ENCODE peak calls at places on chromosomes 3 and 15, in nine cellular contexts. H, A, X, J, U, Y, I, K and E are unnamed samples.

GRCh38 chr15:87753539-87753938 is 503.0 kb downstream of the NTRK3 start:
- DNase-seq in K (no peak), I (no peak), Y (peak), U (no peak), J (no peak), A (no peak), X (no peak), H (no peak), E (no peak)

GRCh38 chr3:187999821-188000220 is 154.1 kb upstream of the LPP start:
- DNase-seq in H (no peak), A (peak), I (no peak), Y (no peak), X (peak), U (no peak), K (no peak), J (no peak), E (no peak)

GRCh38 chr3:142724682-142725351 is 983 bp downstream of the TRPC1 start:
- DNase-seq in X (no peak), H (no peak), K (peak), Y (peak), I (peak), U (peak), J (peak), A (no peak), E (peak)

GRCh38 chr3:30492581-30493192 is 113.7 kb upstream of the TGFBR2 start:
- DNase-seq in A (peak), K (no peak), X (no peak), U (no peak), I (peak), Y (no peak), J (no peak), H (no peak), E (no peak)

GRCh38 chr15:91348812-91349500 is 248.9 kb downstream of the SV2B start:
- DNase-seq in I (no peak), X (no peak), J (no peak), H (no peak), Y (no peak), U (no peak), A (peak), K (no peak), E (no peak)

GRCh38 chr3:9248232-9249191 is 934 bp downstream of the SRGAP3 start:
- DNase-seq in K (no peak), I (peak), U (no peak), H (no peak), J (no peak), A (no peak), Y (no peak), X (no peak), E (no peak)

GRCh38 chr3:169966951-169967915 is 626 bp downstream of the SEC62 start:
- DNase-seq in H (peak), Y (peak), J (peak), U (peak), A (peak), I (peak), X (peak), K (peak), E (peak)

GRCh38 chr3:13972679-13973379 is 93.0 kb upstream of the WNT7A start:
- DNase-seq in A (peak), Y (no peak), H (no peak), X (no peak), J (peak), K (no peak), I (no peak), U (no peak), E (no peak)

GRCh38 chr3:31105438-31106077 is 211.1 kb upstream of the GADL1 start:
- DNase-seq in A (peak), X (no peak), Y (peak), I (peak), H (peak), K (no peak), U (peak), J (no peak), E (no peak)

GRCh38 chr3:40725026-40725425 is 200.3 kb downstream of the ZNF621 start:
- DNase-seq in J (no peak), X (no peak), I (no peak), K (no peak), Y (no peak), A (no peak), H (no peak), U (no peak), E (no peak)

GRCh38 chr15:32706704-32707103 is 11.1 kb upstream of the GREM1 start:
- DNase-seq in I (peak), A (peak), U (peak), Y (no peak), J (no peak), X (no peak), K (no peak), H (no peak), E (no peak)

GRCh38 chr3:194328080-194328571 is 23.0 kb downstream of the CPN2 start:
- DNase-seq in H (no peak), X (peak), I (peak), J (no peak), U (peak), A (no peak), Y (peak), K (no peak), E (no peak)

GRCh38 chr3:72258366-72258765 is 473.4 kb upstream of the PROK2 start:
- DNase-seq in K (no peak), H (no peak), U (no peak), A (no peak), Y (no peak), I (no peak), J (no peak), X (no peak), E (no peak)

GRCh38 chr3:35651888-35652287 is 12.6 kb downstream of the ARPP21 start:
- DNase-seq in H (no peak), A (no peak), Y (peak), U (peak), X (no peak), K (no peak), I (peak), J (no peak), E (no peak)

GRCh38 chr3:82461049-82461889 is 699.8 kb upstream of the GBE1 start:
- DNase-seq in H (no peak), I (no peak), A (no peak), K (no peak), Y (no peak), J (no peak), U (no peak), X (no peak), E (no peak)

GRCh38 chr15:57248074-57248473 is 128.2 kb upstream of the CGNL1 start:
- DNase-seq in U (no peak), I (no peak), H (no peak), A (no peak), X (no peak), K (no peak), J (no peak), Y (no peak), E (no peak)

GRCh38 chr3:57729339-57730039 is 26.6 kb upstream of the SLMAP start:
- DNase-seq in U (no peak), A (peak), X (no peak), K (no peak), I (no peak), Y (no peak), H (no peak), J (no peak), E (no peak)

GRCh38 chr3:37671926-37672325 is 189.8 kb upstream of the CTDSPL start:
- DNase-seq in U (no peak), I (no peak), Y (no peak), X (no peak), H (no peak), J (no peak), K (no peak), A (no peak), E (no peak)

GRCh38 chr3:5198986-5199731 is 11.7 kb downstream of the EDEM1 start:
- DNase-seq in A (peak), Y (no peak), H (no peak), K (no peak), I (no peak), U (no peak), X (no peak), J (no peak), E (no peak)

GRCh38 chr3:48555949-48556795 is 431 bp downstream of the PFKFB4 start:
- DNase-seq in I (no peak), U (no peak), Y (no peak), J (no peak), X (no peak), A (no peak), K (no peak), H (no peak), E (no peak)

GRCh38 chr15:70892912-70893560 is 410 bp downstream of the LRRC49 start:
- DNase-seq in I (peak), J (no peak), X (no peak), H (no peak), U (peak), A (peak), Y (peak), K (no peak), E (no peak)

GRCh38 chr3:176994876-176995781 is 202.2 kb downstream of the TBL1XR1 start:
- DNase-seq in K (no peak), U (no peak), Y (no peak), I (no peak), A (no peak), J (no peak), X (no peak), H (no peak), E (no peak)

GRCh38 chr15:78907577-78907976 is 34.9 kb downstream of the MORF4L1 start:
- DNase-seq in J (no peak), X (no peak), U (no peak), H (no peak), A (no peak), I (peak), Y (peak), K (no peak), E (no peak)

GRCh38 chr3:106678657-106679390 is 698.4 kb upstream of the CCDC54 start:
- DNase-seq in U (no peak), A (no peak), I (no peak), H (no peak), K (no peak), X (no peak), J (no peak), Y (no peak), E (no peak)

GRCh38 chr3:194930439-194931204 is 244.9 kb downstream of the FAM43A start:
- DNase-seq in U (peak), J (no peak), A (peak), I (peak), H (peak), Y (no peak), K (no peak), X (no peak), E (no peak)

GRCh38 chr3:108118038-108118727 is 27.4 kb upstream of the CD47 start:
- DNase-seq in X (no peak), U (no peak), I (peak), J (no peak), K (no peak), A (no peak), Y (no peak), H (no peak), E (no peak)

GRCh38 chr3:150861851-150862250 is 43.4 kb downstream of the MINDY4B start:
- DNase-seq in A (no peak), U (no peak), I (no peak), Y (no peak), H (no peak), J (no peak), K (no peak), X (no peak), E (no peak)

GRCh38 chr15:39230205-39230916 is 350.5 kb upstream of the THBS1 start:
- DNase-seq in K (no peak), H (no peak), I (no peak), J (no peak), X (no peak), Y (no peak), U (no peak), A (no peak), E (no peak)

GRCh38 chr3:140292684-140293083 is 357.7 kb downstream of the CLSTN2 start:
- DNase-seq in H (peak), I (peak), X (no peak), J (no peak), A (no peak), K (no peak), U (peak), Y (peak), E (no peak)

GRCh38 chr3:52345521-52346110 is 29.5 kb downstream of the DNAH1 start:
- DNase-seq in J (no peak), I (peak), A (no peak), H (no peak), U (no peak), X (no peak), Y (no peak), K (no peak), E (no peak)

GRCh38 chr3:101530213-101531047 is 17.4 kb upstream of the SENP7 start:
- DNase-seq in H (no peak), J (no peak), A (no peak), K (no peak), U (no peak), Y (no peak), X (no peak), I (no peak), E (no peak)